ENCODE peak calls at places on chromosomes 16 and 17, in ten cellular contexts. One of them, this sample, is unnamed.

GRCh38 chr17:14112407-14112806 is 43.1 kb downstream of the COX10 start:
- DNase-seq in substantia nigra: no peak
- DNase-seq in myocyte: no peak
- DNase-seq in D341Med: no peak
- DNase-seq in stimulated activated CD4-positive, alpha-beta T cell treated with anti-CD3 and anti-CD28 coated beads, Interleukin-15, amount 100 ng/mL, for 1 hour: no peak
- DNase-seq in cardiac fibroblast: no peak
- DNase-seq in fibroblast of the conjunctiva: no peak
- DNase-seq in T-helper 2 cell: no peak
- DNase-seq in NCI-H748 treated with DMSO at 0.1 percent for 48 hours: no peak
- DNase-seq in HEK293T: no peak
- DNase-seq in this sample: no peak

GRCh38 chr17:71963341-71963740 is 157.5 kb upstream of the SOX9 start:
- DNase-seq in stimulated activated CD4-positive, alpha-beta T cell treated with anti-CD3 and anti-CD28 coated beads, Interleukin-15, amount 100 ng/mL, for 1 hour: no peak
- DNase-seq in substantia nigra: no peak
- DNase-seq in myocyte: peak; percentile 15
- DNase-seq in HEK293T: no peak
- DNase-seq in cardiac fibroblast: no peak
- DNase-seq in T-helper 2 cell: no peak
- DNase-seq in NCI-H748 treated with DMSO at 0.1 percent for 48 hours: no peak
- DNase-seq in fibroblast of the conjunctiva: no peak
- DNase-seq in D341Med: peak; percentile 43
- DNase-seq in this sample: peak; percentile 28

GRCh38 chr16:89658221-89658879 is 714 bp downstream of the SPATA33 start:
- DNase-seq in HEK293T: peak; percentile 43
- DNase-seq in fibroblast of the conjunctiva: no peak
- DNase-seq in cardiac fibroblast: no peak
- DNase-seq in NCI-H748 treated with DMSO at 0.1 percent for 48 hours: no peak
- DNase-seq in substantia nigra: no peak
- DNase-seq in stimulated activated CD4-positive, alpha-beta T cell treated with anti-CD3 and anti-CD28 coated beads, Interleukin-15, amount 100 ng/mL, for 1 hour: no peak
- DNase-seq in D341Med: peak; percentile 55
- DNase-seq in T-helper 2 cell: peak; percentile 20
- DNase-seq in myocyte: no peak
- DNase-seq in this sample: peak; percentile 13

GRCh38 chr16:82754716-82755513 is 128.1 kb downstream of the CDH13 start:
- DNase-seq in NCI-H748 treated with DMSO at 0.1 percent for 48 hours: no peak
- DNase-seq in cardiac fibroblast: no peak
- DNase-seq in HEK293T: no peak
- DNase-seq in myocyte: no peak
- DNase-seq in fibroblast of the conjunctiva: no peak
- DNase-seq in substantia nigra: no peak
- DNase-seq in T-helper 2 cell: no peak
- DNase-seq in D341Med: no peak
- DNase-seq in stimulated activated CD4-positive, alpha-beta T cell treated with anti-CD3 and anti-CD28 coated beads, Interleukin-15, amount 100 ng/mL, for 1 hour: no peak
- DNase-seq in this sample: no peak

GRCh38 chr16:67953641-67954375 is 9.9 kb upstream of the LCAT start:
- DNase-seq in T-helper 2 cell: no peak
- DNase-seq in cardiac fibroblast: no peak
- DNase-seq in fibroblast of the conjunctiva: no peak
- DNase-seq in myocyte: no peak
- DNase-seq in substantia nigra: no peak
- DNase-seq in stimulated activated CD4-positive, alpha-beta T cell treated with anti-CD3 and anti-CD28 coated beads, Interleukin-15, amount 100 ng/mL, for 1 hour: no peak
- DNase-seq in D341Med: no peak
- DNase-seq in HEK293T: no peak
- DNase-seq in NCI-H748 treated with DMSO at 0.1 percent for 48 hours: no peak
- DNase-seq in this sample: no peak

GRCh38 chr17:44794699-44795413 is 35.2 kb downstream of the GJC1 start:
- DNase-seq in fibroblast of the conjunctiva: peak; percentile 37
- DNase-seq in T-helper 2 cell: no peak
- DNase-seq in HEK293T: no peak
- DNase-seq in NCI-H748 treated with DMSO at 0.1 percent for 48 hours: no peak
- DNase-seq in myocyte: peak; percentile 59
- DNase-seq in substantia nigra: no peak
- DNase-seq in cardiac fibroblast: peak; percentile 97
- DNase-seq in D341Med: no peak
- DNase-seq in stimulated activated CD4-positive, alpha-beta T cell treated with anti-CD3 and anti-CD28 coated beads, Interleukin-15, amount 100 ng/mL, for 1 hour: no peak
- DNase-seq in this sample: peak; percentile 79

GRCh38 chr16:84579936-84580335 is 37.9 kb downstream of the COTL1 start:
- DNase-seq in fibroblast of the conjunctiva: no peak
- DNase-seq in substantia nigra: no peak
- DNase-seq in stimulated activated CD4-positive, alpha-beta T cell treated with anti-CD3 and anti-CD28 coated beads, Interleukin-15, amount 100 ng/mL, for 1 hour: no peak
- DNase-seq in myocyte: no peak
- DNase-seq in NCI-H748 treated with DMSO at 0.1 percent for 48 hours: no peak
- DNase-seq in HEK293T: no peak
- DNase-seq in cardiac fibroblast: no peak
- DNase-seq in D341Med: no peak
- DNase-seq in T-helper 2 cell: no peak
- DNase-seq in this sample: no peak

GRCh38 chr17:40331743-40332641 is 23.0 kb downstream of the RARA start:
- DNase-seq in HEK293T: no peak
- DNase-seq in fibroblast of the conjunctiva: peak; percentile 80
- DNase-seq in cardiac fibroblast: peak; percentile 77
- DNase-seq in D341Med: no peak
- DNase-seq in substantia nigra: peak; percentile 64
- DNase-seq in NCI-H748 treated with DMSO at 0.1 percent for 48 hours: no peak
- DNase-seq in T-helper 2 cell: no peak
- DNase-seq in myocyte: peak; percentile 77
- DNase-seq in stimulated activated CD4-positive, alpha-beta T cell treated with anti-CD3 and anti-CD28 coated beads, Interleukin-15, amount 100 ng/mL, for 1 hour: no peak
- DNase-seq in this sample: peak; percentile 98

GRCh38 chr17:65723356-65723928 is 162.0 kb upstream of the AXIN2 start:
- DNase-seq in HEK293T: no peak
- DNase-seq in myocyte: peak; percentile 7
- DNase-seq in NCI-H748 treated with DMSO at 0.1 percent for 48 hours: no peak
- DNase-seq in substantia nigra: no peak
- DNase-seq in cardiac fibroblast: peak; percentile 61
- DNase-seq in T-helper 2 cell: no peak
- DNase-seq in D341Med: no peak
- DNase-seq in stimulated activated CD4-positive, alpha-beta T cell treated with anti-CD3 and anti-CD28 coated beads, Interleukin-15, amount 100 ng/mL, for 1 hour: no peak
- DNase-seq in fibroblast of the conjunctiva: no peak
- DNase-seq in this sample: no peak

GRCh38 chr17:50347087-50347893 is 1.4 kb downstream of the XYLT2 start:
- DNase-seq in HEK293T: no peak
- DNase-seq in NCI-H748 treated with DMSO at 0.1 percent for 48 hours: no peak
- DNase-seq in myocyte: no peak
- DNase-seq in stimulated activated CD4-positive, alpha-beta T cell treated with anti-CD3 and anti-CD28 coated beads, Interleukin-15, amount 100 ng/mL, for 1 hour: no peak
- DNase-seq in T-helper 2 cell: no peak
- DNase-seq in substantia nigra: no peak
- DNase-seq in fibroblast of the conjunctiva: no peak
- DNase-seq in D341Med: peak; percentile 43
- DNase-seq in cardiac fibroblast: no peak
- DNase-seq in this sample: no peak

GRCh38 chr17:1182831-1183578 is 3.2 kb upstream of the ABR start:
- DNase-seq in cardiac fibroblast: no peak
- DNase-seq in fibroblast of the conjunctiva: no peak
- DNase-seq in D341Med: no peak
- DNase-seq in HEK293T: no peak
- DNase-seq in T-helper 2 cell: no peak
- DNase-seq in myocyte: no peak
- DNase-seq in substantia nigra: no peak
- DNase-seq in NCI-H748 treated with DMSO at 0.1 percent for 48 hours: no peak
- DNase-seq in stimulated activated CD4-positive, alpha-beta T cell treated with anti-CD3 and anti-CD28 coated beads, Interleukin-15, amount 100 ng/mL, for 1 hour: no peak
- DNase-seq in this sample: no peak

GRCh38 chr17:74325743-74326379 is at the start of gene KIF19:
- DNase-seq in stimulated activated CD4-positive, alpha-beta T cell treated with anti-CD3 and anti-CD28 coated beads, Interleukin-15, amount 100 ng/mL, for 1 hour: peak; percentile 41
- DNase-seq in T-helper 2 cell: peak; percentile 69
- DNase-seq in HEK293T: no peak
- DNase-seq in cardiac fibroblast: no peak
- DNase-seq in substantia nigra: no peak
- DNase-seq in D341Med: no peak
- DNase-seq in NCI-H748 treated with DMSO at 0.1 percent for 48 hours: no peak
- DNase-seq in myocyte: no peak
- DNase-seq in fibroblast of the conjunctiva: no peak
- DNase-seq in this sample: peak; percentile 31

GRCh38 chr17:6704472-6705052 is 8.6 kb downstream of the SLC13A5 start:
- DNase-seq in fibroblast of the conjunctiva: no peak
- DNase-seq in NCI-H748 treated with DMSO at 0.1 percent for 48 hours: no peak
- DNase-seq in substantia nigra: no peak
- DNase-seq in stimulated activated CD4-positive, alpha-beta T cell treated with anti-CD3 and anti-CD28 coated beads, Interleukin-15, amount 100 ng/mL, for 1 hour: no peak
- DNase-seq in T-helper 2 cell: no peak
- DNase-seq in cardiac fibroblast: no peak
- DNase-seq in myocyte: no peak
- DNase-seq in D341Med: no peak
- DNase-seq in HEK293T: no peak
- DNase-seq in this sample: no peak

GRCh38 chr17:58189436-58190146 is 2.9 kb upstream of the EPX start:
- DNase-seq in substantia nigra: no peak
- DNase-seq in fibroblast of the conjunctiva: peak; percentile 53
- DNase-seq in myocyte: peak; percentile 89
- DNase-seq in NCI-H748 treated with DMSO at 0.1 percent for 48 hours: no peak
- DNase-seq in HEK293T: no peak
- DNase-seq in D341Med: no peak
- DNase-seq in T-helper 2 cell: no peak
- DNase-seq in stimulated activated CD4-positive, alpha-beta T cell treated with anti-CD3 and anti-CD28 coated beads, Interleukin-15, amount 100 ng/mL, for 1 hour: no peak
- DNase-seq in cardiac fibroblast: peak; percentile 93
- DNase-seq in this sample: peak; percentile 92

GRCh38 chr17:74164446-74165045 is 38.9 kb upstream of the RPL38 start:
- DNase-seq in substantia nigra: no peak
- DNase-seq in HEK293T: no peak
- DNase-seq in cardiac fibroblast: no peak
- DNase-seq in T-helper 2 cell: no peak
- DNase-seq in D341Med: peak; percentile 25
- DNase-seq in myocyte: no peak
- DNase-seq in fibroblast of the conjunctiva: no peak
- DNase-seq in stimulated activated CD4-positive, alpha-beta T cell treated with anti-CD3 and anti-CD28 coated beads, Interleukin-15, amount 100 ng/mL, for 1 hour: no peak
- DNase-seq in NCI-H748 treated with DMSO at 0.1 percent for 48 hours: no peak
- DNase-seq in this sample: no peak

GRCh38 chr17:34300652-34301390 is 15.3 kb downstream of the CCL11 start:
- DNase-seq in myocyte: peak; percentile 1
- DNase-seq in NCI-H748 treated with DMSO at 0.1 percent for 48 hours: no peak
- DNase-seq in fibroblast of the conjunctiva: no peak
- DNase-seq in stimulated activated CD4-positive, alpha-beta T cell treated with anti-CD3 and anti-CD28 coated beads, Interleukin-15, amount 100 ng/mL, for 1 hour: no peak
- DNase-seq in HEK293T: no peak
- DNase-seq in T-helper 2 cell: peak; percentile 29
- DNase-seq in D341Med: no peak
- DNase-seq in substantia nigra: no peak
- DNase-seq in cardiac fibroblast: peak; percentile 78
- DNase-seq in this sample: peak; percentile 13

GRCh38 chr16:87765776-87766484 is at the start of gene KLHDC4:
- DNase-seq in cardiac fibroblast: peak; percentile 87
- DNase-seq in fibroblast of the conjunctiva: peak; percentile 57
- DNase-seq in stimulated activated CD4-positive, alpha-beta T cell treated with anti-CD3 and anti-CD28 coated beads, Interleukin-15, amount 100 ng/mL, for 1 hour: peak; percentile 83
- DNase-seq in D341Med: peak; percentile 92
- DNase-seq in HEK293T: peak; percentile 91
- DNase-seq in myocyte: peak; percentile 88
- DNase-seq in substantia nigra: peak; percentile 84
- DNase-seq in NCI-H748 treated with DMSO at 0.1 percent for 48 hours: peak; percentile 31
- DNase-seq in T-helper 2 cell: peak; percentile 93
- DNase-seq in this sample: peak; percentile 84

GRCh38 chr16:48317614-48318013 is 67.6 kb downstream of the SIAH1 start:
- DNase-seq in D341Med: no peak
- DNase-seq in HEK293T: no peak
- DNase-seq in T-helper 2 cell: peak; percentile 70
- DNase-seq in fibroblast of the conjunctiva: no peak
- DNase-seq in substantia nigra: no peak
- DNase-seq in NCI-H748 treated with DMSO at 0.1 percent for 48 hours: no peak
- DNase-seq in stimulated activated CD4-positive, alpha-beta T cell treated with anti-CD3 and anti-CD28 coated beads, Interleukin-15, amount 100 ng/mL, for 1 hour: no peak
- DNase-seq in cardiac fibroblast: peak; percentile 54
- DNase-seq in myocyte: peak; percentile 71
- DNase-seq in this sample: peak; percentile 14

GRCh38 chr17:17724307-17724921 is 43.2 kb downstream of the RAI1 start:
- DNase-seq in cardiac fibroblast: peak; percentile 55
- DNase-seq in stimulated activated CD4-positive, alpha-beta T cell treated with anti-CD3 and anti-CD28 coated beads, Interleukin-15, amount 100 ng/mL, for 1 hour: no peak
- DNase-seq in NCI-H748 treated with DMSO at 0.1 percent for 48 hours: no peak
- DNase-seq in HEK293T: peak; percentile 44
- DNase-seq in substantia nigra: no peak
- DNase-seq in T-helper 2 cell: peak; percentile 32
- DNase-seq in fibroblast of the conjunctiva: no peak
- DNase-seq in myocyte: no peak
- DNase-seq in D341Med: peak; percentile 65
- DNase-seq in this sample: no peak

GRCh38 chr17:71302721-71303549 is 817.9 kb upstream of the SOX9 start:
- DNase-seq in fibroblast of the conjunctiva: no peak
- DNase-seq in HEK293T: no peak
- DNase-seq in D341Med: no peak
- DNase-seq in cardiac fibroblast: no peak
- DNase-seq in T-helper 2 cell: no peak
- DNase-seq in NCI-H748 treated with DMSO at 0.1 percent for 48 hours: no peak
- DNase-seq in myocyte: no peak
- DNase-seq in stimulated activated CD4-positive, alpha-beta T cell treated with anti-CD3 and anti-CD28 coated beads, Interleukin-15, amount 100 ng/mL, for 1 hour: no peak
- DNase-seq in substantia nigra: no peak
- DNase-seq in this sample: no peak

GRCh38 chr17:16491131-16491702 is 776 bp downstream of the LRRC75A start:
- DNase-seq in cardiac fibroblast: no peak
- DNase-seq in myocyte: no peak
- DNase-seq in fibroblast of the conjunctiva: no peak
- DNase-seq in stimulated activated CD4-positive, alpha-beta T cell treated with anti-CD3 and anti-CD28 coated beads, Interleukin-15, amount 100 ng/mL, for 1 hour: no peak
- DNase-seq in HEK293T: no peak
- DNase-seq in T-helper 2 cell: peak; percentile 17
- DNase-seq in substantia nigra: no peak
- DNase-seq in NCI-H748 treated with DMSO at 0.1 percent for 48 hours: peak; percentile 10
- DNase-seq in D341Med: no peak
- DNase-seq in this sample: no peak

GRCh38 chr16:3054965-3055733 is 8.8 kb downstream of the MMP25 start:
- DNase-seq in T-helper 2 cell: peak; percentile 89
- DNase-seq in NCI-H748 treated with DMSO at 0.1 percent for 48 hours: no peak
- DNase-seq in cardiac fibroblast: no peak
- DNase-seq in D341Med: no peak
- DNase-seq in myocyte: no peak
- DNase-seq in HEK293T: no peak
- DNase-seq in substantia nigra: no peak
- DNase-seq in fibroblast of the conjunctiva: no peak
- DNase-seq in stimulated activated CD4-positive, alpha-beta T cell treated with anti-CD3 and anti-CD28 coated beads, Interleukin-15, amount 100 ng/mL, for 1 hour: no peak
- DNase-seq in this sample: no peak

This sample was measured in MG63.